ENCODE peak calls at places on chromosomes 13 and 19, in five cellular contexts. F, M, S, Y and X are unnamed samples. For H3K4me1, the result is how much of the 10 kb centered on the place peaks cover.

GRCh38 chr13:114152831-114153371 is 20.5 kb upstream of the RASA3 start:
- DNase-seq in M (no peak), F (no peak), S (no peak), Y (no peak), X (no peak)

GRCh38 chr13:51380269-51380668 is 40.8 kb downstream of the SERPINE3 start:
- DNase-seq in F (no peak), M (no peak), Y (no peak), S (no peak), X (peak)

GRCh38 chr19:43616306-43616705 is 3.1 kb downstream of the ZNF428 start:
- DNase-seq in S (no peak), Y (no peak), F (no peak), M (no peak), X (no peak)

GRCh38 chr19:11238041-11238440 is 1.4 kb upstream of the ANGPTL8 start:
- DNase-seq in S (no peak), F (no peak), Y (no peak), M (no peak), X (no peak)

GRCh38 chr19:14370169-14370998 is 10.9 kb upstream of the ADGRE5 start:
- DNase-seq in F (no peak), S (no peak), M (no peak), Y (no peak), X (no peak)

GRCh38 chr19:12983561-12984142 is 11.6 kb upstream of the NFIX start:
- DNase-seq in F (peak), Y (peak), S (peak), M (peak), X (peak)

GRCh38 chr13:23984541-23984940 is 87.2 kb upstream of the C1QTNF9B start:
- DNase-seq in Y (no peak), M (no peak), F (no peak), S (no peak), X (no peak)

GRCh38 chr13:84126671-84127171 is 244.4 kb upstream of the SLITRK1 start:
- DNase-seq in M (no peak), S (no peak), Y (no peak), F (no peak), X (no peak)

GRCh38 chr13:59409651-59410200 is 754.0 kb downstream of the DIAPH3 start:
- DNase-seq in Y (no peak), M (no peak), F (peak), S (no peak), X (no peak)

GRCh38 chr13:81957121-81957520 is 1616.2 kb upstream of the SPRY2 start:
- DNase-seq in M (no peak), S (no peak), Y (no peak), F (peak), X (no peak)

GRCh38 chr13:100461309-100462035 is 127.1 kb downstream of the GGACT start:
- DNase-seq in M (no peak), F (peak), Y (no peak), S (no peak), X (no peak)

GRCh38 chr19:27765397-27765796 is 1447.6 kb downstream of the UQCRFS1 start:
- DNase-seq in S (no peak), Y (no peak), M (no peak), F (no peak), X (no peak)

GRCh38 chr13:62294210-62294609 is 878.6 kb upstream of the PCDH20 start:
- DNase-seq in M (no peak), F (no peak), Y (no peak), S (no peak), X (no peak)

GRCh38 chr13:49238621-49239020 is 9.1 kb upstream of the CDADC1 start:
- DNase-seq in F (no peak), M (no peak), S (no peak), Y (no peak), X (no peak)

GRCh38 chr19:40412866-40413265 is 312 bp downstream of the PRX start:
- DNase-seq in Y (no peak), S (no peak), M (no peak), F (no peak), X (no peak)

GRCh38 chr13:71935166-71935840 is 68.3 kb upstream of the DACH1 start:
- DNase-seq in F (no peak), Y (no peak), S (no peak), M (no peak), X (no peak)

GRCh38 chr19:46015080-46015960 is 7.5 kb downstream of the PGLYRP1 start:
- DNase-seq in Y (peak), S (peak), M (peak), F (peak), X (peak)

GRCh38 chr19:46014534-46014933 is 8.3 kb downstream of the PGLYRP1 start:
- DNase-seq in M (no peak), S (no peak), Y (no peak), F (no peak), X (no peak)

GRCh38 chr19:46016426-46017094 is 6.3 kb downstream of the PGLYRP1 start:
- DNase-seq in S (peak), M (peak), Y (peak), F (peak), X (peak)

GRCh38 chr19:46017095-46017429 is 5.8 kb downstream of the PGLYRP1 start:
- DNase-seq in S (no peak), F (no peak), Y (no peak), M (no peak), X (no peak)

DNA sequence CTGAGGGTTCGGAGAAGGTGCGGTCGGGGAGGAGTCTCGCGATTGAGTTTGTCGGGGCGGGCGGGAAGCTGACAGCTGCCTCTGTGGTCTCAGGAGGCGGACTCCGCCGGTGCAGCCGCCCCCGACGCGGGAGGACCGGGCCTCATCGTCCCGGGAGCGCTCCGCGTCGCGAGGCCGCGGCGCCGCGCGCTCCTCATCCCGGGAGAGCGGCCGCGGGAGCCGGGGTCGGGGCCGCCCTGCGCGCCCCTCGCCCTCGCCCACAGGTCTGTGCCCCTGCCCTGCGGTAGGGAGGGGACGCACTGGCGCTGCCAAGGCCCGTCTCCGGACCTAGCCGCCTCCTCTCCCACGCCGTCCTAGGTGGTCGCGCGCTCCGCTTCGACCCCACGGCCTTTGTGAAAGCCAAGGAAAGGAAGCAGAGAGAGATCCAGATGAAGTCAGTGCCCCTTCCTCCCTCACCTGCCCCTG is 6.9 kb downstream of the PGLYRP1 start:
- DNase-seq in M (peak), Y (no peak), S (no peak), F (peak), X (no peak)
- H3K27ac ChIP-seq in M (peak), Y (no peak), S (no peak), F (no peak), X (no peak)

GRCh38 chr19:35000647-35001501 is 751 bp downstream of the GRAMD1A start:
- DNase-seq in M (peak), S (peak), Y (peak), F (peak), X (peak)
- H3K4me1 ChIP-seq in M (half or more), S (under half), Y (under half), F (half or more), X (under half)

GRCh38 chr19:678791-679388 is 2.7 kb downstream of the FSTL3 start:
- DNase-seq in S (no peak), F (no peak), M (no peak), Y (no peak), X (no peak)
- H3K27ac ChIP-seq in S (peak), F (no peak), M (peak), Y (peak), X (peak)

GRCh38 chr19:34364830-34365462 is at the start of gene GPI:
- DNase-seq in F (peak), S (peak), Y (peak), M (peak), X (peak)

GRCh38 chr19:34366670-34367423 is 1.9 kb downstream of the GPI start:
- DNase-seq in M (no peak), F (no peak), Y (peak), S (no peak), X (peak)

GRCh38 chr19:34368338-34368737 is 3.3 kb downstream of the GPI start:
- DNase-seq in F (no peak), S (no peak), M (no peak), Y (no peak), X (no peak)

GRCh38 chr19:34365463-34366401 is 736 bp downstream of the GPI start:
- DNase-seq in M (peak), S (peak), F (peak), Y (peak), X (peak)

GRCh38 chr19:34367424-34367957 is 2.5 kb downstream of the GPI start:
- DNase-seq in S (no peak), M (no peak), Y (no peak), F (no peak), X (no peak)
- H3K4me1 ChIP-seq in S (under half), M (under half), Y (under half), F (under half), X (under half)

GRCh38 chr19:1057185-1057857 is 9.6 kb upstream of the ARHGAP45 start:
- DNase-seq in M (peak), F (peak), Y (no peak), S (no peak), X (peak)
- H3K27ac ChIP-seq in M (no peak), F (no peak), Y (no peak), S (no peak), X (no peak)

GRCh38 chr19:38252935-38253691 is 3.1 kb downstream of the PPP1R14A start:
- DNase-seq in M (no peak), Y (no peak), F (no peak), S (no peak), X (no peak)

GRCh38 chr19:38250821-38251563 is 5.2 kb downstream of the PPP1R14A start:
- DNase-seq in S (peak), Y (peak), F (peak), M (no peak), X (peak)

GRCh38 chr19:38251564-38252051 is 4.6 kb downstream of the PPP1R14A start:
- DNase-seq in Y (no peak), M (no peak), F (peak), S (no peak), X (peak)

GRCh38 chr19:38253788-38254187 is 2.4 kb downstream of the PPP1R14A start:
- DNase-seq in S (no peak), Y (no peak), F (no peak), M (no peak), X (no peak)

GRCh38 chr19:38252385-38252784 is 3.8 kb downstream of the PPP1R14A start:
- DNase-seq in F (no peak), M (no peak), S (no peak), Y (no peak), X (no peak)
- H3K4me1 ChIP-seq in F (under half), M (under half), S (under half), Y (under half), X (under half)

DNA sequence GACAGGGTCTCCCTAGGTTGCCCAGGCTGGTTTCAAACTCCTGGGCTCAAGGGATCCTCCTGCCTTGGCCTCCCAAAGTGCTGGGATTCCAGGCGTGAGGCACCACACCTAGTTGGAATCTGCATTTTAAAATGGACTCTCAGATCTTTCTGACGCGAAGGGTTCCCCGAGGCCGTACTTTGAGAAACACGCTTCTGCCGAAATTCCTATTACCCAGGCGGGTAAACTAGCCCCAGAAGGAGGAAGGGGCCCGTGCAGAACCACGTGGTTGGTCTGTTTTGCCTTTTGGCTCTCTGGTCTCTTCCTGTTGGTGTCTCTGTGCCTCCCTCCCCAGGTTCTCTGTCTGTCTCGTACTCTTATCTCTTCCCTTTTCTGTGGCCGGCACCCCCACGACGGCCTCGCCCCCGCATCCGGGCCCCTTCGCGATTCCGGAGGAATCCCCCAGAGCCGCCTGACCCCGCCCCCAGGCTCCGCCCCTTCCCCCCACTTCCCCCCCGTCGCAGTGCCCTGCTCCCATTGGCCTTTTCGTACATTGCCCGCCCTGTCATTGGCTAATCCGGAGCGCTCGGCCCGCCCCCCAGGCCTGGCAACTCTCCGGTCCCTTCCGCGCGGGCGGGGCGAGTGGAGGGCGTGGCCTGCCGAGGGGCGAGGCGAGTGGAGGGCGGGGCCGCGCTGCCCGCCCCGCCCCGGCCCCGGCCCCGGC is at the start of gene TNFAIP8L1:
- DNase-seq in Y (peak), S (peak), M (peak), F (peak), X (peak)
- H3K27ac ChIP-seq in Y (peak), S (peak), M (peak), F (no peak), X (peak)